ENCODE peak calls at places on chromosomes 6 and 20, in six cellular contexts. G, R, S, V, M and O are unnamed samples.

GRCh38 chr6:149213829-149214228 is 103.7 kb upstream of the TAB2 start:
- DNase-seq in G (no peak), R (peak), S (no peak), V (no peak), M (no peak), O (no peak)

GRCh38 chr6:8166156-8166555 is 63.8 kb upstream of the EEF1E1 start:
- DNase-seq in G (no peak), R (no peak), S (no peak), V (no peak), M (no peak), O (no peak)

GRCh38 chr6:47709160-47709559 is 10.8 kb downstream of the ADGRF4 start:
- DNase-seq in G (no peak), R (no peak), S (no peak), V (no peak), M (no peak), O (no peak)

GRCh38 chr20:19254086-19254821 is 41.8 kb downstream of the SLC24A3 start:
- DNase-seq in G (no peak), R (peak), S (no peak), V (no peak), M (no peak), O (no peak)

GRCh38 chr20:19257201-19257600 is 44.8 kb downstream of the SLC24A3 start:
- DNase-seq in G (no peak), R (no peak), S (no peak), V (no peak), M (no peak), O (no peak)

GRCh38 chr6:132960720-132961119 is 146.4 kb downstream of the RPS12 start:
- DNase-seq in G (no peak), R (peak), S (no peak), V (no peak), M (no peak), O (no peak)

GRCh38 chr6:41232667-41233066 is 4.5 kb downstream of the TREML4 start:
- DNase-seq in G (no peak), R (no peak), S (no peak), V (no peak), M (no peak), O (no peak)

GRCh38 chr6:36033935-36034334 is 6.3 kb downstream of the MAPK14 start:
- DNase-seq in G (no peak), R (peak), S (no peak), V (no peak), M (peak), O (no peak)

GRCh38 chr6:160534050-160534696 is 129.9 kb downstream of the LPA start:
- DNase-seq in G (peak), R (peak), S (peak), V (peak), M (peak), O (no peak)